ENCODE peak calls at places on chromosomes 6 and 20, in eight cellular contexts. One of them, this sample, is unnamed. For H3K4me1, the result is how much of the 10 kb centered on the place peaks cover.

GRCh38 chr20:62818592-62819493 is 2.0 kb downstream of the COL9A3 start:
- DNase-seq in body of pancreas: peak
- DNase-seq in ascending aorta: peak
- DNase-seq in SK-N-SH: peak
- DNase-seq in IMR-90: peak
- DNase-seq in hepatocyte: peak
- DNase-seq in prostate gland: no peak
- DNase-seq in SJSA1: no peak
- DNase-seq in this sample: peak

GRCh38 chr6:20092071-20092566 is 120.2 kb downstream of the MBOAT1 start:
- DNase-seq in body of pancreas: peak
- DNase-seq in SJSA1: no peak
- DNase-seq in SK-N-SH: peak
- DNase-seq in hepatocyte: peak
- DNase-seq in ascending aorta: no peak
- DNase-seq in IMR-90: peak
- DNase-seq in prostate gland: no peak
- DNase-seq in this sample: no peak

GRCh38 chr6:25899580-25900408 is 25.8 kb upstream of the SLC17A3 start:
- DNase-seq in ascending aorta: no peak
- DNase-seq in IMR-90: no peak
- DNase-seq in hepatocyte: peak
- DNase-seq in SK-N-SH: no peak
- DNase-seq in SJSA1: no peak
- DNase-seq in prostate gland: no peak
- DNase-seq in body of pancreas: no peak
- DNase-seq in this sample: no peak

GRCh38 chr6:144447487-144447886 is 162.4 kb downstream of the UTRN start:
- DNase-seq in prostate gland: no peak
- DNase-seq in IMR-90: peak
- DNase-seq in SJSA1: no peak
- DNase-seq in body of pancreas: no peak
- DNase-seq in ascending aorta: no peak
- DNase-seq in SK-N-SH: no peak
- DNase-seq in hepatocyte: no peak
- DNase-seq in this sample: no peak

GRCh38 chr20:61549865-61550264 is 297.8 kb downstream of the CDH4 start:
- DNase-seq in hepatocyte: no peak
- DNase-seq in ascending aorta: no peak
- DNase-seq in SJSA1: no peak
- DNase-seq in SK-N-SH: no peak
- DNase-seq in body of pancreas: no peak
- DNase-seq in prostate gland: no peak
- DNase-seq in IMR-90: no peak
- DNase-seq in this sample: no peak

GRCh38 chr6:19433101-19433500 is 404.1 kb upstream of the ID4 start:
- DNase-seq in prostate gland: peak
- DNase-seq in body of pancreas: peak
- DNase-seq in SK-N-SH: no peak
- DNase-seq in SJSA1: no peak
- DNase-seq in ascending aorta: no peak
- DNase-seq in IMR-90: no peak
- DNase-seq in hepatocyte: no peak
- DNase-seq in this sample: peak

GRCh38 chr6:78947962-78948361 is 80.6 kb downstream of the IRAK1BP1 start:
- DNase-seq in SK-N-SH: no peak
- DNase-seq in SJSA1: no peak
- DNase-seq in ascending aorta: no peak
- DNase-seq in body of pancreas: no peak
- DNase-seq in hepatocyte: no peak
- DNase-seq in prostate gland: no peak
- DNase-seq in IMR-90: peak
- DNase-seq in this sample: no peak

GRCh38 chr6:89007209-89008001 is 44.0 kb upstream of the RNGTT start:
- DNase-seq in SJSA1: peak
- DNase-seq in IMR-90: no peak
- DNase-seq in prostate gland: no peak
- DNase-seq in body of pancreas: no peak
- DNase-seq in ascending aorta: no peak
- DNase-seq in hepatocyte: peak
- DNase-seq in SK-N-SH: no peak
- DNase-seq in this sample: peak

GRCh38 chr6:143806282-143807102 is 36.6 kb upstream of the LTV1 start:
- DNase-seq in IMR-90: peak
- DNase-seq in SK-N-SH: no peak
- DNase-seq in SJSA1: peak
- DNase-seq in hepatocyte: peak
- DNase-seq in ascending aorta: peak
- DNase-seq in body of pancreas: peak
- DNase-seq in prostate gland: no peak
- DNase-seq in this sample: no peak

GRCh38 chr6:82131441-82131840 is 116.1 kb downstream of the IBTK start:
- DNase-seq in ascending aorta: no peak
- DNase-seq in body of pancreas: no peak
- DNase-seq in prostate gland: no peak
- DNase-seq in SJSA1: no peak
- DNase-seq in IMR-90: no peak
- DNase-seq in SK-N-SH: no peak
- DNase-seq in hepatocyte: no peak
- DNase-seq in this sample: no peak

GRCh38 chr6:100057941-100058340 is 63.9 kb upstream of the MCHR2 start:
- DNase-seq in body of pancreas: no peak
- DNase-seq in ascending aorta: no peak
- DNase-seq in SJSA1: no peak
- DNase-seq in prostate gland: no peak
- DNase-seq in hepatocyte: no peak
- DNase-seq in SK-N-SH: no peak
- DNase-seq in IMR-90: peak
- DNase-seq in this sample: no peak

GRCh38 chr6:8335371-8335770 is 100.0 kb downstream of the SLC35B3 start:
- DNase-seq in body of pancreas: no peak
- DNase-seq in IMR-90: no peak
- DNase-seq in prostate gland: no peak
- DNase-seq in hepatocyte: no peak
- DNase-seq in ascending aorta: no peak
- DNase-seq in SJSA1: no peak
- DNase-seq in SK-N-SH: no peak
- DNase-seq in this sample: no peak

GRCh38 chr6:87407531-87407895 is 259 bp upstream of the CFAP206 start:
- DNase-seq in IMR-90: peak
- DNase-seq in SK-N-SH: no peak
- DNase-seq in body of pancreas: no peak
- DNase-seq in hepatocyte: peak
- DNase-seq in prostate gland: peak
- DNase-seq in SJSA1: peak
- DNase-seq in ascending aorta: no peak
- DNase-seq in this sample: no peak

GRCh38 chr20:50664248-50664647 is 27.1 kb downstream of the RIPOR3 start:
- DNase-seq in SK-N-SH: no peak
- DNase-seq in IMR-90: no peak
- DNase-seq in SJSA1: no peak
- DNase-seq in hepatocyte: no peak
- DNase-seq in ascending aorta: no peak
- DNase-seq in body of pancreas: peak
- DNase-seq in prostate gland: no peak
- DNase-seq in this sample: no peak

GRCh38 chr20:37310951-37311350 is 21.5 kb downstream of the MANBAL start:
- DNase-seq in prostate gland: no peak
- DNase-seq in SJSA1: no peak
- DNase-seq in ascending aorta: no peak
- DNase-seq in hepatocyte: no peak
- DNase-seq in IMR-90: no peak
- DNase-seq in SK-N-SH: no peak
- DNase-seq in body of pancreas: no peak
- DNase-seq in this sample: no peak
- H3K4me1 ChIP-seq in prostate gland: under half
- H3K4me1 ChIP-seq in SJSA1: under half
- H3K4me1 ChIP-seq in ascending aorta: under half
- H3K4me1 ChIP-seq in hepatocyte: half or more
- H3K4me1 ChIP-seq in IMR-90: under half
- H3K4me1 ChIP-seq in SK-N-SH: under half
- H3K4me1 ChIP-seq in body of pancreas: under half
- H3K4me1 ChIP-seq in this sample: under half

DNA sequence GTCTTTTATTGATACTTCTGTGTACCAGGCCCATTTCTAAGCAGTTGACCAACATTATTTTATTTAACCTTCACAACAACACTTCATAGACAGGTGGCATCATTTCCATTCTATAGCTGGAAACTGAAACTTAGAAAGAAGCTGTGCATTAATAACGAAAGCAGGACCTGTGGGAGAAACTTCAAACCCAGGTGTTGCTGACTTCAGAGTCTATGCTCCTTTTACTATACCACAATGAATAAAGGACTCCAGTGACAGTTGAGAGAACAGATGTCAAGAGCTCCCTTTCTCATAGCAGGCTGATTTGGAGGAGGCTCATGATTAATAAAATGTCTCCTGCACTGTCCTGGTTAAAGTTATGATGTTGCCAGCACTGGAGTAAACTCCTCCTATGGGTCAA is 56.6 kb upstream of the POU3F2 start:
- DNase-seq in body of pancreas: no peak
- DNase-seq in SK-N-SH: no peak
- DNase-seq in ascending aorta: no peak
- DNase-seq in prostate gland: no peak
- DNase-seq in SJSA1: no peak
- DNase-seq in IMR-90: no peak
- DNase-seq in hepatocyte: no peak
- DNase-seq in this sample: no peak
- H3K4me1 ChIP-seq in body of pancreas: under half
- H3K4me1 ChIP-seq in SK-N-SH: under half
- H3K4me1 ChIP-seq in ascending aorta: under half
- H3K4me1 ChIP-seq in prostate gland: under half
- H3K4me1 ChIP-seq in SJSA1: under half
- H3K4me1 ChIP-seq in IMR-90: under half
- H3K4me1 ChIP-seq in hepatocyte: under half
- H3K4me1 ChIP-seq in this sample: under half

GRCh38 chr20:5844063-5844681 is 94.0 kb downstream of the SHLD1 start:
- DNase-seq in SK-N-SH: no peak
- DNase-seq in IMR-90: peak
- DNase-seq in ascending aorta: no peak
- DNase-seq in hepatocyte: no peak
- DNase-seq in body of pancreas: no peak
- DNase-seq in prostate gland: no peak
- DNase-seq in SJSA1: no peak
- DNase-seq in this sample: no peak
- H3K4me1 ChIP-seq in SK-N-SH: under half
- H3K4me1 ChIP-seq in IMR-90: under half
- H3K4me1 ChIP-seq in ascending aorta: under half
- H3K4me1 ChIP-seq in hepatocyte: under half
- H3K4me1 ChIP-seq in body of pancreas: under half
- H3K4me1 ChIP-seq in prostate gland: under half
- H3K4me1 ChIP-seq in SJSA1: under half
- H3K4me1 ChIP-seq in this sample: under half

GRCh38 chr6:151387175-151387574 is 4.2 kb downstream of the ZBTB2 start:
- DNase-seq in SK-N-SH: no peak
- DNase-seq in IMR-90: no peak
- DNase-seq in prostate gland: no peak
- DNase-seq in ascending aorta: no peak
- DNase-seq in hepatocyte: no peak
- DNase-seq in body of pancreas: no peak
- DNase-seq in SJSA1: no peak
- DNase-seq in this sample: no peak

GRCh38 chr6:151385177-151385576 is 6.2 kb downstream of the ZBTB2 start:
- DNase-seq in body of pancreas: no peak
- DNase-seq in SJSA1: no peak
- DNase-seq in hepatocyte: no peak
- DNase-seq in prostate gland: no peak
- DNase-seq in SK-N-SH: no peak
- DNase-seq in ascending aorta: no peak
- DNase-seq in IMR-90: no peak
- DNase-seq in this sample: no peak

GRCh38 chr6:151380848-151381205 is 10.5 kb downstream of the ZBTB2 start:
- DNase-seq in SK-N-SH: no peak
- DNase-seq in ascending aorta: no peak
- DNase-seq in IMR-90: no peak
- DNase-seq in SJSA1: no peak
- DNase-seq in prostate gland: no peak
- DNase-seq in hepatocyte: no peak
- DNase-seq in body of pancreas: no peak
- DNase-seq in this sample: no peak

GRCh38 chr6:151381722-151382121 is 9.6 kb downstream of the ZBTB2 start:
- DNase-seq in body of pancreas: no peak
- DNase-seq in ascending aorta: no peak
- DNase-seq in IMR-90: no peak
- DNase-seq in hepatocyte: no peak
- DNase-seq in SK-N-SH: no peak
- DNase-seq in prostate gland: no peak
- DNase-seq in SJSA1: no peak
- DNase-seq in this sample: no peak

GRCh38 chr6:151384151-151384550 is 7.2 kb downstream of the ZBTB2 start:
- DNase-seq in body of pancreas: no peak
- DNase-seq in ascending aorta: no peak
- DNase-seq in hepatocyte: no peak
- DNase-seq in IMR-90: no peak
- DNase-seq in prostate gland: no peak
- DNase-seq in SJSA1: no peak
- DNase-seq in SK-N-SH: no peak
- DNase-seq in this sample: no peak
- H3K4me1 ChIP-seq in body of pancreas: under half
- H3K4me1 ChIP-seq in ascending aorta: under half
- H3K4me1 ChIP-seq in hepatocyte: under half
- H3K4me1 ChIP-seq in IMR-90: under half
- H3K4me1 ChIP-seq in prostate gland: under half
- H3K4me1 ChIP-seq in SJSA1: under half
- H3K4me1 ChIP-seq in SK-N-SH: under half
- H3K4me1 ChIP-seq in this sample: under half

GRCh38 chr6:63174173-63174572 is 37.1 kb upstream of the FKBP1C start:
- DNase-seq in prostate gland: no peak
- DNase-seq in IMR-90: no peak
- DNase-seq in SK-N-SH: no peak
- DNase-seq in hepatocyte: no peak
- DNase-seq in body of pancreas: no peak
- DNase-seq in ascending aorta: no peak
- DNase-seq in SJSA1: no peak
- DNase-seq in this sample: no peak
- H3K4me1 ChIP-seq in prostate gland: under half
- H3K4me1 ChIP-seq in IMR-90: under half
- H3K4me1 ChIP-seq in SK-N-SH: under half
- H3K4me1 ChIP-seq in hepatocyte: under half
- H3K4me1 ChIP-seq in body of pancreas: under half
- H3K4me1 ChIP-seq in ascending aorta: under half
- H3K4me1 ChIP-seq in SJSA1: under half
- H3K4me1 ChIP-seq in this sample: under half